ENCODE peak calls at places on chromosomes 7 and 10, in eight cellular contexts. One of them, this sample, is unnamed.

GRCh38 chr7:133056370-133057238 is 25.3 kb downstream of the CHCHD3 start:
- DNase-seq in NCI-H1092: no peak
- DNase-seq in NCI-H2029: no peak
- DNase-seq in transverse colon: no peak
- DNase-seq in Calu3: no peak
- DNase-seq in AG20443: no peak
- DNase-seq in HL-60: no peak
- DNase-seq in ecto neural progenitor cell: no peak
- DNase-seq in this sample: no peak

GRCh38 chr7:2736411-2736914 is 48.5 kb downstream of the AMZ1 start:
- DNase-seq in NCI-H1092: no peak
- DNase-seq in NCI-H2029: no peak
- DNase-seq in transverse colon: no peak
- DNase-seq in Calu3: no peak
- DNase-seq in AG20443: no peak
- DNase-seq in HL-60: no peak
- DNase-seq in ecto neural progenitor cell: no peak
- DNase-seq in this sample: no peak

GRCh38 chr7:142797799-142798377 is 27.1 kb downstream of the PRSS2 start:
- DNase-seq in NCI-H1092: no peak
- DNase-seq in NCI-H2029: no peak
- DNase-seq in transverse colon: no peak
- DNase-seq in Calu3: no peak
- DNase-seq in AG20443: no peak
- DNase-seq in HL-60: no peak
- DNase-seq in ecto neural progenitor cell: peak; percentile 52
- DNase-seq in this sample: no peak

GRCh38 chr10:45452268-45452667 is 78.3 kb downstream of the ALOX5 start:
- DNase-seq in NCI-H1092: no peak
- DNase-seq in NCI-H2029: no peak
- DNase-seq in transverse colon: no peak
- DNase-seq in Calu3: no peak
- DNase-seq in AG20443: no peak
- DNase-seq in HL-60: no peak
- DNase-seq in ecto neural progenitor cell: no peak
- DNase-seq in this sample: no peak

GRCh38 chr7:106170651-106171050 is 58.5 kb upstream of the SYPL1 start:
- DNase-seq in NCI-H1092: no peak
- DNase-seq in NCI-H2029: no peak
- DNase-seq in transverse colon: no peak
- DNase-seq in Calu3: no peak
- DNase-seq in AG20443: no peak
- DNase-seq in HL-60: no peak
- DNase-seq in ecto neural progenitor cell: no peak
- DNase-seq in this sample: no peak

GRCh38 chr10:124521429-124521871 is 59.8 kb downstream of the LHPP start:
- DNase-seq in NCI-H1092: no peak
- DNase-seq in NCI-H2029: no peak
- DNase-seq in transverse colon: no peak
- DNase-seq in Calu3: no peak
- DNase-seq in AG20443: no peak
- DNase-seq in HL-60: no peak
- DNase-seq in ecto neural progenitor cell: no peak
- DNase-seq in this sample: no peak

GRCh38 chr10:13788320-13788600 is 201.5 kb downstream of the PRPF18 start:
- DNase-seq in NCI-H1092: no peak
- DNase-seq in NCI-H2029: no peak
- DNase-seq in transverse colon: no peak
- DNase-seq in Calu3: no peak
- DNase-seq in AG20443: peak; percentile 56
- DNase-seq in HL-60: no peak
- DNase-seq in ecto neural progenitor cell: no peak
- DNase-seq in this sample: no peak

GRCh38 chr10:61160253-61160652 is 216.3 kb upstream of the RHOBTB1 start:
- DNase-seq in NCI-H1092: no peak
- DNase-seq in NCI-H2029: no peak
- DNase-seq in transverse colon: no peak
- DNase-seq in Calu3: no peak
- DNase-seq in AG20443: no peak
- DNase-seq in HL-60: no peak
- DNase-seq in ecto neural progenitor cell: no peak
- DNase-seq in this sample: no peak

GRCh38 chr10:16967000-16967865 is 150.0 kb upstream of the RSU1 start:
- DNase-seq in NCI-H1092: no peak
- DNase-seq in NCI-H2029: no peak
- DNase-seq in transverse colon: no peak
- DNase-seq in Calu3: no peak
- DNase-seq in AG20443: no peak
- DNase-seq in HL-60: no peak
- DNase-seq in ecto neural progenitor cell: no peak
- DNase-seq in this sample: no peak

GRCh38 chr7:105512926-105513526 is 9.0 kb downstream of the PUS7 start:
- DNase-seq in NCI-H1092: no peak
- DNase-seq in NCI-H2029: no peak
- DNase-seq in transverse colon: no peak
- DNase-seq in Calu3: no peak
- DNase-seq in AG20443: no peak
- DNase-seq in HL-60: no peak
- DNase-seq in ecto neural progenitor cell: no peak
- DNase-seq in this sample: no peak